ENCODE peak calls at places on chromosomes 3 and 15, in six cellular contexts. R is cardiac fibroblast; S is cardiac muscle cell; A is CD4-positive, alpha-beta T cell; Q is OCI-LY7; K is B cell. N is an unnamed sample.

GRCh38 chr3:25751048-25751447 is 32.2 kb downstream of the NGLY1 start:
- DNase-seq in R (no peak), S (no peak), A (no peak), Q (no peak), K (no peak), N (no peak)

GRCh38 chr3:98602078-98602678 is 8.8 kb upstream of the CPOX start:
- DNase-seq in R (peak; percentile 84), S (peak; percentile 71), A (no peak), Q (peak; percentile 59), K (no peak), N (peak; percentile 70)

GRCh38 chr3:73418636-73419035 is 206.1 kb downstream of the PDZRN3 start:
- DNase-seq in R (no peak), S (no peak), A (no peak), Q (no peak), K (no peak), N (no peak)

GRCh38 chr3:15197340-15198029 is 8.6 kb upstream of the CAPN7 start:
- DNase-seq in R (no peak), S (no peak), A (no peak), Q (no peak), K (no peak), N (no peak)

GRCh38 chr3:72092778-72093177 is 307.8 kb upstream of the PROK2 start:
- DNase-seq in R (peak; percentile 8), S (no peak), A (no peak), Q (peak; percentile 71), K (no peak), N (no peak)

GRCh38 chr3:11602441-11602840 is 41.3 kb downstream of the VGLL4 start:
- DNase-seq in R (no peak), S (no peak), A (no peak), Q (no peak), K (no peak), N (no peak)

GRCh38 chr3:191260431-191261303 is 61.6 kb downstream of the OSTN start:
- DNase-seq in R (no peak), S (no peak), A (no peak), Q (no peak), K (no peak), N (no peak)

GRCh38 chr3:99640214-99640851 is 1.9 kb downstream of the COL8A1 start:
- DNase-seq in R (peak; percentile 79), S (no peak), A (no peak), Q (no peak), K (no peak), N (no peak)

GRCh38 chr15:80934761-80935221 is 54.8 kb downstream of the MESD start:
- DNase-seq in R (peak; percentile 57), S (peak; percentile 55), A (no peak), Q (no peak), K (no peak), N (no peak)

GRCh38 chr3:20066848-20067617 is 26.8 kb downstream of the KAT2B start:
- DNase-seq in R (no peak), S (no peak), A (no peak), Q (no peak), K (no peak), N (no peak)

GRCh38 chr3:184602406-184603155 is 41.0 kb downstream of the EPHB3 start:
- DNase-seq in R (no peak), S (no peak), A (no peak), Q (no peak), K (peak; percentile 55), N (peak; percentile 9)

GRCh38 chr3:157310329-157311065 is 126.2 kb upstream of the PTX3 start:
- DNase-seq in R (peak; percentile 37), S (no peak), A (no peak), Q (no peak), K (no peak), N (no peak)

GRCh38 chr15:62883938-62884479 is 158.5 kb upstream of the TPM1 start:
- DNase-seq in R (no peak), S (no peak), A (no peak), Q (no peak), K (no peak), N (no peak)

GRCh38 chr15:31067890-31068603 is 33.5 kb downstream of the TRPM1 start:
- DNase-seq in R (no peak), S (no peak), A (no peak), Q (no peak), K (no peak), N (no peak)

GRCh38 chr3:136644200-136644599 is 108.0 kb downstream of the STAG1 start:
- DNase-seq in R (no peak), S (no peak), A (no peak), Q (no peak), K (no peak), N (no peak)

GRCh38 chr15:85545185-85545584 is 164.8 kb downstream of the AKAP13 start:
- DNase-seq in R (peak; percentile 60), S (no peak), A (no peak), Q (no peak), K (no peak), N (peak; percentile 38)

GRCh38 chr3:153961498-153961897 is 159.7 kb upstream of the ARHGEF26 start:
- DNase-seq in R (no peak), S (peak; percentile 8), A (no peak), Q (no peak), K (no peak), N (no peak)

GRCh38 chr3:26550413-26550812 is 72.2 kb upstream of the LRRC3B start:
- DNase-seq in R (no peak), S (no peak), A (no peak), Q (no peak), K (no peak), N (no peak)

GRCh38 chr15:39770748-39771689 is 11.6 kb downstream of the FSIP1 start:
- DNase-seq in R (peak; percentile 82), S (no peak), A (no peak), Q (no peak), K (no peak), N (no peak)

GRCh38 chr15:35560895-35561294 is 14.9 kb upstream of the DPH6 start:
- DNase-seq in R (no peak), S (no peak), A (no peak), Q (no peak), K (no peak), N (no peak)

GRCh38 chr3:196793224-196793623 is 53.6 kb downstream of the PAK2 start:
- DNase-seq in R (peak; percentile 90), S (no peak), A (no peak), Q (no peak), K (no peak), N (peak; percentile 91)

GRCh38 chr3:169266351-169266750 is 397.2 kb downstream of the MECOM start:
- DNase-seq in R (peak; percentile 28), S (no peak), A (no peak), Q (no peak), K (no peak), N (no peak)
- TF ChIP-seq CTCF in R (no peak), S (no peak), A (no peak), Q (no peak), K (no peak), N (no peak)

GRCh38 chr3:143155756-143156155 is 36.2 kb downstream of the CHST2 start:
- DNase-seq in R (no peak), S (no peak), A (no peak), Q (no peak), K (no peak), N (peak; percentile 47)

GRCh38 chr3:143163562-143163961 is 44.0 kb downstream of the CHST2 start:
- DNase-seq in R (no peak), S (no peak), A (no peak), Q (no peak), K (no peak), N (no peak)

GRCh38 chr3:143157957-143158548 is 38.5 kb downstream of the CHST2 start:
- DNase-seq in R (no peak), S (no peak), A (no peak), Q (no peak), K (no peak), N (no peak)

DNA sequence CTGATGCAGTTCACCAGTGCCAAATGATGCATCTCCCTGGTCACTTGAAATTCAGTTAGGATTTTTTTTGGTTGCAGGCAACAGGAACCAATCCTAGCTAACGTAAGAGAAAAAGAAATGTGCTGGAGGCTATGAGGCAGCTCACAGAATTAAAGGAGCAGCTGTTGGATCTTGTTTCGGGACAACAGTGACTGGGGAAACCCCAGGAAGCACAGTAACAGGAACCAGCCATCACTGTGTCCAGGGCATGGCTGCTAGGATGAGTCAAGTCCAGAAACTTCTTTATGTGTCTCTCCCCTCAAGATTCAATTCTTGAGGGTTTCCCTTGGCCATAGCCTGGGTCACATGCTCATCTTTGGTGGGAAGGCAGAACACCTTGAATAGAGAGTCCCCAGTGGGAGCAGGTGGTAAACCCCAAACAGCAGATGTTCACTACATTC is 39.0 kb downstream of the CHST2 start:
- DNase-seq in R (peak; percentile 72), S (no peak), A (no peak), Q (no peak), K (no peak), N (peak; percentile 54)
- TF ChIP-seq CTCF in R (no peak), S (no peak), A (no peak), Q (no peak), K (no peak), N (no peak)

GRCh38 chr3:10472877-10473440 is 32.4 kb downstream of the ATP2B2 start:
- DNase-seq in R (no peak), S (no peak), A (no peak), Q (no peak), K (no peak), N (no peak)

GRCh38 chr3:10474439-10474723 is 31.0 kb downstream of the ATP2B2 start:
- DNase-seq in R (no peak), S (no peak), A (no peak), Q (no peak), K (no peak), N (no peak)

GRCh38 chr3:10474847-10475246 is 30.5 kb downstream of the ATP2B2 start:
- DNase-seq in R (no peak), S (no peak), A (no peak), Q (peak; percentile 7), K (no peak), N (no peak)

GRCh38 chr3:10475983-10476382 is 29.4 kb downstream of the ATP2B2 start:
- DNase-seq in R (no peak), S (no peak), A (no peak), Q (no peak), K (no peak), N (no peak)

DNA sequence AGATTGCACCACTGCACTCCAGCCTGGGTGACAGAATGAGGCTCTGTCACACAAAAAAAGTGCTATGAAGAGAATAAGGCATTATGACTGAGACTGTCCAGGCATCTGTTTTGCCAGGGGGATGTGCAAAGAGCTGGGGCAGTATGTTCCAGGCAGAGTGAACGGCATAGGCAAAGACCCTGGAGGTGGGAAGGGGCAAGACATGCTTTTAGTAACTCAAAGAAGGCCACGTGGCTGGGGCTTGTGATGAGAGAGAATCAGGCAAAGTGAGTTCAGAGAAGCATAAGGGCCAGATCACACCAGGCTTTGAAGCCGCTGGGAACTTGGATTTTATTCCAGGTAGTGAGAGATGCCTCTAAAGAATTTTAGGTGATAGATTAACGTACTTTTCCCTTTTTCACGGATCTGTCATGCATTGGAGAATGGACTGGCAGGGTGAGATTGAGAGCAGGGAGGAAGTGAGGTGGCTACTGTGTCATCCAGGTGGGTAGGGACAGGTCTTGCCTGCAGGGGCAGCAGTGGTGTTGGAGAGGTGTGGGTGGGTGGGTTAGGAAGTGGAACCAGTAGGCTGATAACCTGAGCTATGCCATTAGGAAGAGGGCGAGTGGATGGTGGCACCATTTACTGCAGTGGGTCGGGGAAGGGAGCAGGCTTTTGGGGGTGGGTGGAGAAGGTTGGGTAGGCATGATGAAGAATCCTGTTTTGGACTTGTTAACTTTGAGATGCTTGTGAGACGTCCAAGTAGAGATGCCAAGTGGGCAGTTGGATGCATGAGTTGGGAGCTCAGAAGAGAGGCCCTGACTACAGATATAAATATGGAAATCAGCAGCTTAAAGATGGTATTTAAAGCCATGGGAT is 31.6 kb downstream of the ATP2B2 start:
- DNase-seq in R (no peak), S (no peak), A (no peak), Q (peak; percentile 14), K (no peak), N (no peak)
- TF ChIP-seq CTCF in R (no peak), S (no peak), A (no peak), Q (peak; percentile 22), K (no peak), N (no peak)

GRCh38 chr3:119619094-119619493 is 21.4 kb downstream of the PLA1A start:
- DNase-seq in R (no peak), S (no peak), A (no peak), Q (no peak), K (no peak), N (peak; percentile 18)
- TF ChIP-seq CTCF in R (no peak), S (no peak), A (no peak), Q (no peak), K (no peak), N (no peak)

N was measured in MCF 10A.